ENCODE peak calls at places on chromosome 14, in four cellular contexts. T is cardiac fibroblast, A is mucosa of descending colon, U is progenitor cell of endocrine pancreas. Y is an unnamed sample.

GRCh38 chr14:50834802-50835276 is 3.9 kb upstream of the NIN start:
- DNase-seq in T (no peak), A (no peak), U (no peak), Y (no peak)

GRCh38 chr14:68961781-68962584 is 17.1 kb downstream of the ACTN1 start:
- DNase-seq in T (no peak), A (no peak), U (no peak), Y (no peak)

GRCh38 chr14:56579345-56580316 is at the start of gene TMEM260:
- DNase-seq in T (peak), A (peak), U (peak), Y (peak)

GRCh38 chr14:29085546-29085945 is 319.0 kb downstream of the FOXG1 start:
- DNase-seq in T (peak), A (no peak), U (no peak), Y (no peak)

GRCh38 chr14:65210118-65210826 is 108.0 kb upstream of the MAX start:
- DNase-seq in T (peak), A (no peak), U (no peak), Y (no peak)

GRCh38 chr14:90698379-90698869 is 117.8 kb downstream of the TTC7B start:
- DNase-seq in T (peak), A (peak), U (no peak), Y (no peak)

GRCh38 chr14:95695913-95696312 is 9.7 kb downstream of the TCL1B start:
- DNase-seq in T (no peak), A (no peak), U (no peak), Y (no peak)

GRCh38 chr14:79543966-79544365 is 667.3 kb downstream of the DIO2 start:
- DNase-seq in T (peak), A (no peak), U (no peak), Y (no peak)

GRCh38 chr14:50762001-50762930 is 68.7 kb downstream of the NIN start:
- DNase-seq in T (peak), A (no peak), U (no peak), Y (peak)

GRCh38 chr14:25953532-25954144 is 644.2 kb downstream of the NOVA1 start:
- DNase-seq in T (peak), A (peak), U (no peak), Y (no peak)

GRCh38 chr14:73381379-73382013 is 76.8 kb downstream of the NUMB start:
- DNase-seq in T (no peak), A (no peak), U (no peak), Y (no peak)

GRCh38 chr14:84375235-84375634 is 1154.7 kb upstream of the FLRT2 start:
- DNase-seq in T (peak), A (no peak), U (no peak), Y (no peak)

GRCh38 chr14:104656014-104656714 is 33.3 kb upstream of the INF2 start:
- DNase-seq in T (no peak), A (no peak), U (no peak), Y (no peak)

GRCh38 chr14:54622189-54622958 is 55.4 kb downstream of the SAMD4A start:
- DNase-seq in T (no peak), A (no peak), U (no peak), Y (peak)

GRCh38 chr14:56686416-56686815 is 106.8 kb downstream of the TMEM260 start:
- DNase-seq in T (no peak), A (no peak), U (no peak), Y (no peak)

GRCh38 chr14:64986578-64987571 is at the start of gene FNTB:
- DNase-seq in T (peak), A (peak), U (peak), Y (peak)

GRCh38 chr14:103868242-103868897 is 21.0 kb upstream of the PPP1R13B start:
- DNase-seq in T (no peak), A (peak), U (no peak), Y (no peak)

DNA sequence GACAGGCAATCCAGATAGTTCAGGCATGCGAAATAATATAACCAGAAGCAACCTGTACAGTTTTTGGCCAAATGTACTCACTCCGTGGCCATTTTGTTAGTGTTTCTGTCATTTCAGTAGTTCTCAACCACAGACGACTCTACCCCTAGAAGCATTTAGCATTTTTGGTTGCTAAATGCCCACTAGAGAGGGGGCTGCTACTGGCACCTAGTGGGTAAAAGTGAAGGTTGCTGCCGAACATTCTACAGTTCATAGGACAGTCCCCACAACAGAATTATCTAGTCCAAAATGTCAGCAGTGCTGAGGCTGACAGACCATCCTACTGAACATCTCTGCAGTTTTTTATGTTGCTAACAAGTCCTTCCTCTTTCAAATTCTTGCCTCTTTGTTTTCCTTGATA is 107.4 kb downstream of the TSHR start:
- DNase-seq in T (peak), A (no peak), U (no peak), Y (no peak)
- TF ChIP-seq CTCF in T (no peak), A (no peak), U (peak), Y (no peak)

DNA sequence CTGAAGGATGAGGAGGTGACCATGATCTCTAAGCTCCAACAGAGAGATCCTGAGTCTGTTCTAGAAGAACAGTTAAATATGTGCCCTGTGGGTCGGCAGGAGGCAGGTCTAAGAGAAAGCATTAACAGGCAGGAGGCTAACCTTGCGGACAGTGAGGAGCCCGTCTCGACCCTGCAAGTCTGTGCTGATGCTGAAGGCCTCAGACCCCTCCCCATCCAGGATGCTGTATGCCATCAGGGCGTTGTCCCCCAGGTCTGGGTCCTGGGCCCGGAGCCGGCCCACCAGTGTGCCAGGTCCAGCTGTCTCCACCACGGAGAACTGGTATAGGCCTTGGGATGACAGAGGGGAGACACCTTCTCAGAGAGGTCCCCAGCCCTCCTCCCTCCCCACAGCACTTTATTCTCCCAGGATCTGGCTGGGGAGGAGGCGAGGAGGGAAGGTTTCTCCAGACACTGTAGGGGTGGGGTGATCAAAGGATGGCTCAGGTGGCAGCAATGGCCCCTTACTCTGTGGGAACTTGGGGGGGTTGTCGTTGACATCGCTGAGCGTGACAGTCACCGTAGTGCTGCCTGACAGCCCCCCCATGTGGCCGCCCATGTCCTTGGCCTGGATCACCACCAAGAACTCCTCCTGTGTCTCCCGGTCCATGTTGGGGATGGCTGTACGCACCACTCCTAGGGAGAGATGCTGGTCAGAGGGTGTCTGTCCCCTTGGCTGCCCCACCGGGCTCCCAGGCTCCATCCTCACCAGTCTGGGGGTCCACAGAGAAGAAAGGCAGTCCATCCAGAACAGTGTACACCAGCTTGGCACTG is 3.1 kb downstream of the CDH24 start:
- DNase-seq in T (no peak), A (no peak), U (no peak), Y (peak)
- TF ChIP-seq CTCF in T (peak), A (no peak), U (no peak), Y (peak)

DNA sequence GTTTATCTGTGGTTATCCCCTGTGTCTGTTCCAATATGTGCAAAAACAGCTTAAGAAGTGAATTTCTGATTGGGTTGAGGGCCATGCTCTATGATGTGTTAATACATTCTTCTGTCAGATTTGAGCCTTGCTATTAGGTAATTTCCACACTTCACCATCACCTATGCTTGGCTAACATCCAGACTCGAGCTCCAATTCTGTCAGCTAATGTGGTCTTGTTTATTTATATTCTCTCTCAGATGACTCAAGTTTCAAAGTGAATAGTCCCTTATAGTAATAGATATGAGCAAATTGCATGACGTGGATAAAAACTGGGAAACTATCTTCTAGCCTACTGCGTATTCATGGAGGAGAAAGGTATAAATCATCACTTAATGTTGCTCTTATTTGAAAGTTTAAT is 451.3 kb downstream of the SNAPC1 start:
- DNase-seq in T (peak), A (no peak), U (no peak), Y (no peak)
- TF ChIP-seq CTCF in T (no peak), A (no peak), U (no peak), Y (no peak)

GRCh38 chr14:70827366-70828151 is 18.2 kb upstream of the MAP3K9 start:
- DNase-seq in T (no peak), A (peak), U (no peak), Y (no peak)
- TF ChIP-seq CTCF in T (no peak), A (no peak), U (no peak), Y (no peak)

GRCh38 chr14:39426605-39427004 is 5.6 kb downstream of the FBXO33 start:
- DNase-seq in T (peak), A (no peak), U (no peak), Y (no peak)
- TF ChIP-seq CTCF in T (peak), A (no peak), U (no peak), Y (peak)

GRCh38 chr14:91870001-91870400 is 2.7 kb upstream of the TC2N start:
- DNase-seq in T (no peak), A (peak), U (no peak), Y (no peak)

GRCh38 chr14:91872011-91872476 is 4.7 kb upstream of the TC2N start:
- DNase-seq in T (peak), A (no peak), U (no peak), Y (peak)

GRCh38 chr14:91867316-91867988 is at the start of gene TC2N:
- DNase-seq in T (no peak), A (no peak), U (no peak), Y (no peak)

GRCh38 chr14:91870890-91871289 is 3.6 kb upstream of the TC2N start:
- DNase-seq in T (no peak), A (no peak), U (no peak), Y (no peak)

GRCh38 chr14:91869556-91869955 is 2.2 kb upstream of the TC2N start:
- DNase-seq in T (no peak), A (no peak), U (no peak), Y (no peak)
- TF ChIP-seq CTCF in T (no peak), A (no peak), U (no peak), Y (no peak)

GRCh38 chr14:101318271-101318670 is 243.0 kb upstream of the DIO3 start:
- DNase-seq in T (no peak), A (no peak), U (no peak), Y (no peak)

GRCh38 chr14:101313268-101313667 is 248.0 kb upstream of the DIO3 start:
- DNase-seq in T (no peak), A (no peak), U (no peak), Y (no peak)

GRCh38 chr14:101320386-101320785 is 240.9 kb upstream of the DIO3 start:
- DNase-seq in T (no peak), A (no peak), U (no peak), Y (no peak)

DNA sequence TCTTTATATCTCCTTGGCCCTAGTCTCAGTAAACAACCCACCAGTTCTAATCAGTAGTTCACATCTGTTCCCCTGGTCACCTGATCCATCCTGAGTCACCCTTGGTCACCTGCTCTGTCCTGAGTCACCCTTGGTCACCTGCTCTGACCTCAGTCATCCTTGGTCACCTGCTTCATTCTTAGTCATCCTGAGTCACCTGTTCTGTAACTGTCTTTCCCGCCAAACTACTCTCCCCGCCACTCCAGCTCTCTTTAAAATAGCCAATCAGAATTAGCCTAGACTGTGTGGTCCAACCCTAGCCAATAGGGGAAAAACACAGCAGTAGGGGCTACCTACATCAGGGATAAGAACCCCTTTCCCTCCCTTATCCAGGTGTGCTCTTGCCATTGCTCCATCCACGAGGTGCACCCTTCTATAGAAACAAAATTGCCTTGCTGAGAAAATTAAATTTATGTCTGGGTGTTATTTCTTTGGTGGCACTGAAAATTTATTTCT is 245.4 kb upstream of the DIO3 start:
- DNase-seq in T (no peak), A (no peak), U (no peak), Y (no peak)
- TF ChIP-seq CTCF in T (no peak), A (no peak), U (no peak), Y (no peak)

GRCh38 chr14:86865934-86866333 is 1127.0 kb downstream of the GALC start:
- DNase-seq in T (peak), A (no peak), U (no peak), Y (no peak)
- TF ChIP-seq CTCF in T (no peak), A (no peak), U (no peak), Y (no peak)

DNA sequence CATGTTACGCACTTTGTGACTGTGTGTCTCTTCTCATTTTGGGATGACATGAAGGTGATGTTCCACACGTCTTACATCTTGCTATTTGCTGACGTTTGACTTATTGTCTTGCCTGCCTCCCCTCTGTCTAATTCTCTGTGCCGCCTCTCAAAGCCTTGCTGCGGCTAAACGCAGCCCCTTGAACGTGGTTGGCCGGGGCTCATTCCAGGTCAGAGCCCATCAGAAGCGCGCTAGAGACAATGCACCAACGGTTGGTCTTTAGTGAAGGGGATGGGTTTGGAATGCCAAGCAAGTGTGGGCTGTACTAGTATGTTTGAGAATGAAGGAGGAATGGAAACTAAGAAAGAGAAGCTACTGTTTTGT is 45.0 kb downstream of the WDR20 start:
- DNase-seq in T (no peak), A (no peak), U (no peak), Y (no peak)
- TF ChIP-seq CTCF in T (no peak), A (no peak), U (no peak), Y (no peak)